ENCODE peak calls at places on chromosomes 3 and 15, in four cellular contexts. Q is WTC11, X is HepG2, K is GM12878. P is an unnamed sample.

GRCh38 chr15:95120595-95120994 is 889.2 kb downstream of the MCTP2 start:
- DNase-seq in K (no peak), Q (no peak), X (no peak), P (no peak)

GRCh38 chr15:30791239-30791638 is 112.5 kb upstream of the FAN1 start:
- DNase-seq in X (no peak), K (no peak), Q (peak; percentile 76), P (peak; percentile 57)

GRCh38 chr3:88000853-88001252 is 58.0 kb downstream of the CGGBP1 start:
- DNase-seq in Q (peak; percentile 25), K (no peak), X (no peak), P (no peak)

GRCh38 chr3:97487587-97487986 is 277.0 kb upstream of the ARL6 start:
- DNase-seq in X (no peak), K (no peak), Q (no peak), P (no peak)

GRCh38 chr3:52830535-52831258 is at the start of gene ITIH4:
- DNase-seq in X (no peak), K (no peak), Q (no peak), P (peak; percentile 44)

GRCh38 chr3:151765685-151766084 is 32.0 kb downstream of the AADACL2 start:
- DNase-seq in K (no peak), Q (no peak), X (no peak), P (no peak)

GRCh38 chr3:9175421-9175820 is 74.0 kb downstream of the SRGAP3 start:
- DNase-seq in X (no peak), K (no peak), Q (no peak), P (no peak)

GRCh38 chr3:134354612-134355275 is 19.5 kb downstream of the AMOTL2 start:
- DNase-seq in X (no peak), Q (no peak), K (no peak), P (no peak)

GRCh38 chr15:54298396-54298795 is 320.2 kb downstream of the UNC13C start:
- DNase-seq in X (no peak), K (peak; percentile 32), Q (no peak), P (no peak)

GRCh38 chr3:42369832-42370231 is 40.6 kb downstream of the LYZL4 start:
- DNase-seq in Q (no peak), K (no peak), X (no peak), P (no peak)

GRCh38 chr3:123522666-123523412 is 62.0 kb downstream of the HACD2 start:
- DNase-seq in K (no peak), Q (no peak), X (no peak), P (no peak)

GRCh38 chr15:25971053-25971452 is 107.9 kb upstream of the ATP10A start:
- DNase-seq in X (no peak), Q (no peak), K (no peak), P (no peak)

GRCh38 chr3:81468385-81468784 is 293.1 kb downstream of the GBE1 start:
- DNase-seq in Q (no peak), K (no peak), X (no peak), P (no peak)

GRCh38 chr3:17845026-17845425 is 102.6 kb upstream of the TBC1D5 start:
- DNase-seq in K (no peak), X (no peak), Q (no peak), P (no peak)

GRCh38 chr3:99131876-99132275 is 230.4 kb upstream of the DCBLD2 start:
- DNase-seq in Q (no peak), K (no peak), X (no peak), P (no peak)

GRCh38 chr15:29540479-29540878 is 270.9 kb upstream of the NSMCE3 start:
- DNase-seq in Q (no peak), X (no peak), K (no peak), P (no peak)

GRCh38 chr3:193843447-193844301 is 250.7 kb downstream of the OPA1 start:
- DNase-seq in Q (no peak), X (peak; percentile 70), K (peak; percentile 36), P (peak; percentile 86)

GRCh38 chr3:192494176-192494575 is 233.2 kb downstream of the FGF12 start:
- DNase-seq in X (no peak), K (no peak), Q (no peak), P (no peak)

GRCh38 chr15:96337991-96338771 is 7.7 kb downstream of the NR2F2 start:
- DNase-seq in K (no peak), X (no peak), Q (no peak), P (no peak)

GRCh38 chr3:189685854-189686253 is 54.7 kb downstream of the TP63 start:
- DNase-seq in X (peak; percentile 5), K (no peak), Q (no peak), P (no peak)

GRCh38 chr15:35078221-35078915 is 6.7 kb downstream of the NANOGP8 start:
- DNase-seq in Q (peak; percentile 42), X (peak; percentile 44), K (no peak), P (peak; percentile 50)

GRCh38 chr3:46469680-46470357 is 5.1 kb upstream of the LTF start:
- DNase-seq in X (no peak), Q (no peak), K (no peak), P (no peak)

GRCh38 chr3:143120716-143121239 is 1.2 kb downstream of the CHST2 start:
- DNase-seq in X (no peak), Q (no peak), K (no peak), P (peak; percentile 43)

GRCh38 chr3:50356553-50356952 is 2.8 kb downstream of the TMEM115 start:
- DNase-seq in K (no peak), X (no peak), Q (no peak), P (no peak)

GRCh38 chr3:108469126-108469525 is 41.3 kb downstream of the MYH15 start:
- DNase-seq in K (no peak), Q (no peak), X (no peak), P (no peak)

GRCh38 chr15:38042707-38043445 is 108.4 kb downstream of the TMCO5A start:
- DNase-seq in Q (no peak), X (no peak), K (no peak), P (no peak)

GRCh38 chr3:102673271-102674115 is 238.7 kb downstream of the ZPLD1 start:
- DNase-seq in K (peak; percentile 5), Q (peak; percentile 76), X (peak; percentile 33), P (peak; percentile 58)

GRCh38 chr3:107662586-107662985 is 139.8 kb downstream of the BBX start:
- DNase-seq in Q (no peak), X (no peak), K (no peak), P (no peak)

GRCh38 chr15:73389539-73389938 is 20.8 kb upstream of the HCN4 start:
- DNase-seq in Q (peak; percentile 35), K (no peak), X (no peak), P (no peak)

GRCh38 chr3:64214002-64214696 is 11.1 kb downstream of the PRICKLE2 start:
- DNase-seq in X (no peak), K (no peak), Q (no peak), P (no peak)

GRCh38 chr3:136583823-136584222 is 168.4 kb downstream of the STAG1 start:
- DNase-seq in X (no peak), K (no peak), Q (no peak), P (no peak)

GRCh38 chr3:125212096-125212508 is 446 bp downstream of the SLC12A8 start:
- DNase-seq in K (no peak), Q (peak; percentile 57), X (no peak), P (no peak)

GRCh38 chr3:126846316-126846715 is 136.6 kb upstream of the PLXNA1 start:
- DNase-seq in Q (no peak), X (no peak), K (no peak), P (no peak)

GRCh38 chr15:76648732-76649444 is 256.3 kb downstream of the SCAPER start:
- DNase-seq in X (no peak), K (no peak), Q (no peak), P (no peak)

GRCh38 chr15:42048821-42049200 is 28.0 kb upstream of the PLA2G4E start:
- DNase-seq in Q (no peak), X (no peak), K (no peak), P (no peak)

GRCh38 chr15:55289011-55289572 is 521 bp downstream of the RAB27A start:
- DNase-seq in Q (peak; percentile 39), X (peak; percentile 21), K (no peak), P (no peak)

GRCh38 chr15:67776600-67776999 is 48.7 kb upstream of the SKOR1 start:
- DNase-seq in Q (no peak), X (no peak), K (no peak), P (no peak)

GRCh38 chr15:67775998-67776397 is 49.3 kb upstream of the SKOR1 start:
- DNase-seq in K (no peak), Q (no peak), X (no peak), P (no peak)

GRCh38 chr15:67779160-67780111 is 45.9 kb upstream of the SKOR1 start:
- DNase-seq in K (no peak), X (no peak), Q (no peak), P (peak; percentile 44)

GRCh38 chr15:67777071-67777470 is 48.2 kb upstream of the SKOR1 start:
- DNase-seq in K (no peak), Q (no peak), X (no peak), P (no peak)

GRCh38 chr15:67777773-67778172 is 47.5 kb upstream of the SKOR1 start:
- DNase-seq in X (no peak), Q (no peak), K (no peak), P (no peak)
- TF ChIP-seq ETV6 in X (no peak), Q (no peak), K (no peak), P (no peak)

GRCh38 chr3:57048052-57048671 is 12.3 kb upstream of the SPATA12 start:
- DNase-seq in X (no peak), Q (no peak), K (no peak), P (no peak)
- TF ChIP-seq ETV6 in X (no peak), Q (no peak), K (no peak), P (no peak)

GRCh38 chr3:60274098-60274497 is 977.2 kb downstream of the FHIT start:
- DNase-seq in Q (no peak), K (no peak), X (no peak), P (no peak)

GRCh38 chr3:60266444-60266843 is 984.8 kb downstream of the FHIT start:
- DNase-seq in K (no peak), X (no peak), Q (no peak), P (no peak)

GRCh38 chr3:60269829-60270266 is 981.4 kb downstream of the FHIT start:
- DNase-seq in X (no peak), K (no peak), Q (no peak), P (peak; percentile 53)

GRCh38 chr3:60268123-60268522 is 983.1 kb downstream of the FHIT start:
- DNase-seq in X (no peak), Q (no peak), K (no peak), P (no peak)

DNA sequence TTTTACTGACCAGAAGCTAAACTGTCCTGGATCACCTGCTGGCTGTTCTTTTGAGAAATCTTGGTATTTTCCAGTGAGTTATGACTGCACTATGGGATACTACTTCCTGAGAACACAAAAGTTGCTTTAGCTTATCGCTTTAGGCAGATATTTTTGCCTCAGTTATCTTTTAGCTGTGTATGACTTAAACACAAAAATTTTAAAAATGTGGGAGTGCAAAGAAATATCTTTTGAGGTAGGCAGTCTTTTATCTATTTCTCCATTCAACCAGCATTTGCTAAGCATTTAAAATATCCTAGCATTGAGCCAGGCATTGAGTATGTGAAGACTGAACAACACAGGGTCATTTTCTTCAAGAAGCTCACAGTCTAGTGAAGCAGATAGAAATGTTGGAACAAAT is 981.9 kb downstream of the FHIT start:
- DNase-seq in Q (no peak), K (no peak), X (no peak), P (peak; percentile 49)
- TF ChIP-seq ETV6 in Q (no peak), K (no peak), X (no peak), P (no peak)

GRCh38 chr3:185069583-185070030 is 83.3 kb downstream of the C3orf70 start:
- DNase-seq in Q (peak; percentile 88), K (no peak), X (peak; percentile 31), P (no peak)

GRCh38 chr3:185067173-185067572 is 85.7 kb downstream of the C3orf70 start:
- DNase-seq in X (no peak), Q (no peak), K (no peak), P (no peak)

GRCh38 chr3:185071401-185071800 is 81.5 kb downstream of the C3orf70 start:
- DNase-seq in K (no peak), X (no peak), Q (no peak), P (no peak)

GRCh38 chr3:185069023-185069422 is 83.8 kb downstream of the C3orf70 start:
- DNase-seq in Q (no peak), K (no peak), X (no peak), P (no peak)

GRCh38 chr3:185070491-185071335 is 82.1 kb downstream of the C3orf70 start:
- DNase-seq in X (peak; percentile 73), K (no peak), Q (peak; percentile 41), P (peak; percentile 58)
- TF ChIP-seq ETV6 in X (no peak), K (no peak), Q (no peak), P (no peak)

P was measured in K562.